ENCODE peak calls at places on chromosomes 6 and 20, in four cellular contexts. One of them, this sample, is unnamed.

GRCh38 chr6:82337688-82338257 is 25.8 kb upstream of the TPBG start:
- DNase-seq in HepG2: no peak
- DNase-seq in GM12878: no peak
- DNase-seq in K562: no peak
- DNase-seq in this sample: no peak

GRCh38 chr20:16654858-16655257 is 75.0 kb upstream of the SNRPB2 start:
- DNase-seq in HepG2: no peak
- DNase-seq in GM12878: no peak
- DNase-seq in K562: no peak
- DNase-seq in this sample: no peak

GRCh38 chr20:46512943-46513844 is at the start of gene ZNF334:
- DNase-seq in HepG2: peak
- DNase-seq in GM12878: no peak
- DNase-seq in K562: peak
- DNase-seq in this sample: no peak

GRCh38 chr6:37648465-37649330 is 49.0 kb downstream of the MDGA1 start:
- DNase-seq in HepG2: no peak
- DNase-seq in GM12878: no peak
- DNase-seq in K562: peak
- DNase-seq in this sample: no peak

GRCh38 chr20:10487354-10488115 is 52.4 kb downstream of the SLX4IP start:
- DNase-seq in HepG2: no peak
- DNase-seq in GM12878: no peak
- DNase-seq in K562: no peak
- DNase-seq in this sample: no peak

GRCh38 chr20:41560971-41561370 is 57.2 kb downstream of the CHD6 start:
- DNase-seq in HepG2: no peak
- DNase-seq in GM12878: no peak
- DNase-seq in K562: no peak
- DNase-seq in this sample: no peak

GRCh38 chr6:169984181-169985120 is 233.0 kb downstream of the ERMARD start:
- DNase-seq in HepG2: no peak
- DNase-seq in GM12878: no peak
- DNase-seq in K562: no peak
- DNase-seq in this sample: no peak

GRCh38 chr20:35492352-35492751 is 37.0 kb downstream of the CEP250 start:
- DNase-seq in HepG2: no peak
- DNase-seq in GM12878: no peak
- DNase-seq in K562: no peak
- DNase-seq in this sample: no peak

GRCh38 chr6:33620158-33620583 is 951 bp upstream of the ITPR3 start:
- DNase-seq in HepG2: no peak
- DNase-seq in GM12878: no peak
- DNase-seq in K562: peak
- DNase-seq in this sample: no peak

GRCh38 chr6:90146914-90147668 is 149.6 kb downstream of the BACH2 start:
- DNase-seq in HepG2: no peak
- DNase-seq in GM12878: no peak
- DNase-seq in K562: no peak
- DNase-seq in this sample: no peak

GRCh38 chr20:24825591-24825990 is 123.5 kb upstream of the CST7 start:
- DNase-seq in HepG2: no peak
- DNase-seq in GM12878: no peak
- DNase-seq in K562: no peak
- DNase-seq in this sample: no peak

GRCh38 chr6:18585032-18585573 is 198.0 kb downstream of the RNF144B start:
- DNase-seq in HepG2: peak
- DNase-seq in GM12878: no peak
- DNase-seq in K562: peak
- DNase-seq in this sample: peak

GRCh38 chr6:110890288-110890687 is 15.7 kb downstream of the AMD1 start:
- DNase-seq in HepG2: no peak
- DNase-seq in GM12878: no peak
- DNase-seq in K562: no peak
- DNase-seq in this sample: no peak

GRCh38 chr6:137025786-137026730 is 18.7 kb downstream of the IL20RA start:
- DNase-seq in HepG2: no peak
- DNase-seq in GM12878: peak
- DNase-seq in K562: no peak
- DNase-seq in this sample: no peak

GRCh38 chr6:147231589-147231988 is 27.4 kb downstream of the STXBP5 start:
- DNase-seq in HepG2: no peak
- DNase-seq in GM12878: no peak
- DNase-seq in K562: no peak
- DNase-seq in this sample: no peak

GRCh38 chr20:52010541-52010940 is 181.0 kb downstream of the ZFP64 start:
- DNase-seq in HepG2: no peak
- DNase-seq in GM12878: no peak
- DNase-seq in K562: no peak
- DNase-seq in this sample: no peak

GRCh38 chr6:71588490-71588889 is 297.9 kb upstream of the RIMS1 start:
- DNase-seq in HepG2: no peak
- DNase-seq in GM12878: no peak
- DNase-seq in K562: no peak
- DNase-seq in this sample: no peak

DNA sequence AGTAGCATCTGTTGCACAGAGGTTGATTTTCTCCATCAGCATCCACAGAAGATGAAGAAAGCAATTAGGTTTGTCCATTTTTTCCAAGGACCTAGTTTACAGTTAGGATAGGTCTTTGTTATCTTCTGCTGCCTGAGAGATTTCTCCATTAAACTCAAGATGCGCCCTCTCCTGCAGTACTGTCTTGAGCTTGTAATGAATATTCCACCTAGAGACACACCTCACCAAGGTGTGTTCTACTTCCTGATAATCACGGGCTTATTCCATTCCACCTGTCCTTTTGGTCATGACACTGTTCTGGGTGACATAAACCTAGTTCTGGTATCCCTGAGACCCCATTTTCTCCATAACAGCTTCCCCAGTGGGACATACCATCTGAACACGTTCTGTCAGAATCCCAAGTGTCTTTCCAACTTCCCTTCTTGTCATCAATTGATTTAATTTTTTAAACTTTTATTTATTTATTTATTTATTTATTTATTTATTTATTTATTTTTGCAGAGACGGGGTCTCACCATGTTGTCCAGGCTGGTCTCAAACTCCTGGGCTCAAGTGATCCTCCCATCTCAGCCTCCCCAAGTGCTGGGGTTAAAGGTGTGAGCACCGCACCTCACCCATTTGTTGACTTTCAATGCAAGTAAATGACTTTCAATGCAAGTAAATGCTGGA is 75.6 kb upstream of the HS3ST5 start:
- DNase-seq in HepG2: no peak
- DNase-seq in GM12878: no peak
- DNase-seq in K562: no peak
- DNase-seq in this sample: no peak
- TF ChIP-seq FOXK2 in HepG2: no peak
- TF ChIP-seq FOXK2 in GM12878: no peak
- TF ChIP-seq FOXK2 in K562: no peak
- TF ChIP-seq FOXK2 in this sample: no peak

DNA sequence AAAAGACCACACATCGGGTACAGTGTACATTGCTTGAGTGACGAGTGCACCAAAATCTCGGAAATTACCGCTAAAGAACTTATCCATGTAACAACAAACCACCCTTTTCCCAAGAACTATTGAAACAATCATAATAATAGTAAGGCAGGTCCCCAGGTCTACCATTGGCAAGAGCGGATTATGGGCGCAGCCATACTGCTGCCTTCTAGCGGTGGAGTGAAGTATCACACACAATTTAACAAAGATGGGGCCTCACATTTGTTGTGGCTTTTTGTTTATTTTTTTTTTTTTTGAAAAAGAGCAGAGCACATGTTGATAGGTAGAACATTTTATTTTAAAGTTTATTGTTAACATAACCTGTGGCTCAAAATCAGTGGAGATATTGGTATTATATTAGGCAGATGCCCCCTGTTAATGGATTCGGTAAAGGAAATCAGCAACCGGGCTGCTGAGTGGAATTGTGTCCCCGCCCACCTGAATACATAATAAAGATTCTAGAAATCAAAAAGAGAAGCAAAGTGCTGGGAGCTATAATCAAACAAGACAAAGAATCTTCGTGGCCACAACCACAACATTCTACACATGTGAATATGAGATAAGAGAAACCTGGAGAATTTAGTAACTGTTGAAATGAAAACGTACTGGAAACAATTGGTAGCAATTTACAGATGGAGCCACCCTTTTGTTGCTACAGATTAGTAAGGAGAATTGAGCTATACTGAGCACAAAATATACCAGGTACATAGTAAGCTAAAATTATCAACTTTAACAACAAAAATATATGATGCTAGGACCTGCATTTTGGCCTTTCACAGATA is 94.2 kb upstream of the EXOC2 start:
- DNase-seq in HepG2: peak
- DNase-seq in GM12878: no peak
- DNase-seq in K562: peak
- DNase-seq in this sample: peak
- TF ChIP-seq FOXK2 in HepG2: no peak
- TF ChIP-seq FOXK2 in GM12878: no peak
- TF ChIP-seq FOXK2 in K562: no peak
- TF ChIP-seq FOXK2 in this sample: no peak

GRCh38 chr6:162627825-162628224 is 99.7 kb downstream of the PRKN start:
- DNase-seq in HepG2: no peak
- DNase-seq in GM12878: no peak
- DNase-seq in K562: no peak
- DNase-seq in this sample: no peak
- TF ChIP-seq FOXK2 in HepG2: no peak
- TF ChIP-seq FOXK2 in GM12878: no peak
- TF ChIP-seq FOXK2 in K562: no peak
- TF ChIP-seq FOXK2 in this sample: no peak

GRCh38 chr20:63083831-63084562 is 77.2 kb upstream of the BHLHE23 start:
- DNase-seq in HepG2: peak
- DNase-seq in GM12878: no peak
- DNase-seq in K562: no peak
- DNase-seq in this sample: no peak

GRCh38 chr20:63084563-63084927 is 77.8 kb upstream of the BHLHE23 start:
- DNase-seq in HepG2: no peak
- DNase-seq in GM12878: no peak
- DNase-seq in K562: no peak
- DNase-seq in this sample: no peak

GRCh38 chr20:63081831-63082230 is 75.1 kb upstream of the BHLHE23 start:
- DNase-seq in HepG2: no peak
- DNase-seq in GM12878: no peak
- DNase-seq in K562: no peak
- DNase-seq in this sample: no peak

GRCh38 chr20:63082308-63082938 is 75.7 kb upstream of the BHLHE23 start:
- DNase-seq in HepG2: peak
- DNase-seq in GM12878: no peak
- DNase-seq in K562: peak
- DNase-seq in this sample: peak

DNA sequence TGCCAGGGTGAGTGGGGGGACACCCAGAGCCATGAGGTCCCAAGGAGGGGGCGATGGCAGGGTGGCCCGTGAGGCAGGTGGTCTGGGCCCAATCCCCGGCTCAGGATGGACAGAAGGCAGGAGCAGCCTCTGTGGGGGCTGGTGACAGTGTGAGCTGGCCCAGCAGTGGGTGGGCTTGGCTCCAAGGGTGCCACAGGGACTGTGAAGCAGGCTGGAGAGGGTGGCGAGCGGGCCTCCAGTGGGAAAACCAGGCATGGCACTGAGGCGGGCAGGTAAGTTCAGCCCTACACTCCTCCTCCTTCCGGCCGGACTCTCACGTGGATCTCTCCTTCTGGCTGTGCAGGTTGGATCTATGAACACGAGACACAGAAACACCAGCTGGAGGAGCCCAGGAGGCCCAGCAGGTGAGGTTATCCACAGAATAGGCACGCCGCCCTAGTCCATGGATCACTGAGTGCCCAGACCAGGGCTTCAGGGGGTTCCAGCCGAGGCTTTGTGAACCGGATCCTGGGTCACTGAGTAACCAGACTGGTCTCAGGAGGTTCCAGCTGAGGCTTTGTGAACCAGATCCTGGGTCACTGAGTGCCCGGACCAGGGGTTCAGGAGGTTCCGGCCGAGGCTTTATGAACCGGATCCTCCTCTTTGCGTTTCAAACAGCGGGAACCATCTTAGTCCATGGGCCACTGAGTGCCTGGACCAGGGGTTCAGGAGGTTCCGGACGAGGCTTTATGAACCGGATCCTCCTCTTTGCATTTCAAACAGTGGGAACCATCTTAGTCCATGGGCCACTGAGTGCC is 76.4 kb upstream of the BHLHE23 start:
- DNase-seq in HepG2: no peak
- DNase-seq in GM12878: no peak
- DNase-seq in K562: no peak
- DNase-seq in this sample: no peak
- TF ChIP-seq FOXK2 in HepG2: no peak
- TF ChIP-seq FOXK2 in GM12878: no peak
- TF ChIP-seq FOXK2 in K562: no peak
- TF ChIP-seq FOXK2 in this sample: no peak

GRCh38 chr20:57664924-57665588 is 44.8 kb downstream of the PMEPA1 start:
- DNase-seq in HepG2: no peak
- DNase-seq in GM12878: no peak
- DNase-seq in K562: no peak
- DNase-seq in this sample: no peak

GRCh38 chr20:57663241-57663640 is 43.0 kb upstream of the ZBP1 start:
- DNase-seq in HepG2: no peak
- DNase-seq in GM12878: no peak
- DNase-seq in K562: no peak
- DNase-seq in this sample: no peak

GRCh38 chr20:57663681-57664451 is 43.6 kb upstream of the ZBP1 start:
- DNase-seq in HepG2: no peak
- DNase-seq in GM12878: no peak
- DNase-seq in K562: no peak
- DNase-seq in this sample: no peak

GRCh38 chr20:57665589-57665971 is 44.2 kb downstream of the PMEPA1 start:
- DNase-seq in HepG2: no peak
- DNase-seq in GM12878: no peak
- DNase-seq in K562: no peak
- DNase-seq in this sample: no peak

GRCh38 chr20:57664476-57664875 is 44.2 kb upstream of the ZBP1 start:
- DNase-seq in HepG2: no peak
- DNase-seq in GM12878: no peak
- DNase-seq in K562: no peak
- DNase-seq in this sample: no peak
- TF ChIP-seq FOXK2 in HepG2: no peak
- TF ChIP-seq FOXK2 in GM12878: no peak
- TF ChIP-seq FOXK2 in K562: no peak
- TF ChIP-seq FOXK2 in this sample: no peak